ENCODE peak calls at places on chromosomes 11 and 22, in ten cellular contexts. One of them, this sample, is unnamed.

GRCh38 chr22:43867839-43868652 is 5.7 kb upstream of the SULT4A1 start:
- DNase-seq in cardiac muscle cell: peak
- DNase-seq in fibroblast of lung: peak
- DNase-seq in fibroblast of mammary gland: peak
- DNase-seq in CD8-positive, alpha-beta T cell: peak
- DNase-seq in fibroblast of pulmonary artery: peak
- DNase-seq in heart left ventricle: peak
- DNase-seq in brain microvascular endothelial cell: peak
- DNase-seq in astrocyte of the cerebellum: peak
- DNase-seq in body of pancreas: peak
- DNase-seq in this sample: peak

GRCh38 chr22:22161924-22162851 is 82.4 kb upstream of the VPREB1 start:
- DNase-seq in fibroblast of lung: no peak
- DNase-seq in fibroblast of mammary gland: no peak
- DNase-seq in fibroblast of pulmonary artery: no peak
- DNase-seq in cardiac muscle cell: no peak
- DNase-seq in brain microvascular endothelial cell: no peak
- DNase-seq in astrocyte of the cerebellum: no peak
- DNase-seq in heart left ventricle: no peak
- DNase-seq in CD8-positive, alpha-beta T cell: no peak
- DNase-seq in body of pancreas: no peak
- DNase-seq in this sample: no peak

GRCh38 chr11:12215192-12215591 is 104.8 kb downstream of the MICAL2 start:
- DNase-seq in fibroblast of mammary gland: no peak
- DNase-seq in body of pancreas: no peak
- DNase-seq in brain microvascular endothelial cell: no peak
- DNase-seq in astrocyte of the cerebellum: no peak
- DNase-seq in fibroblast of lung: no peak
- DNase-seq in fibroblast of pulmonary artery: no peak
- DNase-seq in heart left ventricle: no peak
- DNase-seq in cardiac muscle cell: no peak
- DNase-seq in CD8-positive, alpha-beta T cell: no peak
- DNase-seq in this sample: no peak

GRCh38 chr11:47587733-47588326 is 1.4 kb downstream of the FAM180B start:
- DNase-seq in brain microvascular endothelial cell: no peak
- DNase-seq in fibroblast of lung: no peak
- DNase-seq in body of pancreas: no peak
- DNase-seq in astrocyte of the cerebellum: no peak
- DNase-seq in fibroblast of pulmonary artery: no peak
- DNase-seq in heart left ventricle: peak
- DNase-seq in fibroblast of mammary gland: no peak
- DNase-seq in cardiac muscle cell: no peak
- DNase-seq in CD8-positive, alpha-beta T cell: no peak
- DNase-seq in this sample: no peak

GRCh38 chr22:18056802-18057474 is 20.9 kb upstream of the PEX26 start:
- DNase-seq in fibroblast of mammary gland: no peak
- DNase-seq in heart left ventricle: no peak
- DNase-seq in cardiac muscle cell: no peak
- DNase-seq in fibroblast of pulmonary artery: no peak
- DNase-seq in brain microvascular endothelial cell: no peak
- DNase-seq in fibroblast of lung: no peak
- DNase-seq in astrocyte of the cerebellum: no peak
- DNase-seq in CD8-positive, alpha-beta T cell: no peak
- DNase-seq in body of pancreas: no peak
- DNase-seq in this sample: no peak

GRCh38 chr11:67545280-67545679 is 22.0 kb upstream of the CABP2 start:
- DNase-seq in CD8-positive, alpha-beta T cell: no peak
- DNase-seq in fibroblast of pulmonary artery: no peak
- DNase-seq in fibroblast of lung: no peak
- DNase-seq in body of pancreas: peak
- DNase-seq in cardiac muscle cell: peak
- DNase-seq in brain microvascular endothelial cell: no peak
- DNase-seq in astrocyte of the cerebellum: no peak
- DNase-seq in fibroblast of mammary gland: no peak
- DNase-seq in heart left ventricle: peak
- DNase-seq in this sample: no peak

GRCh38 chr11:1861435-1862411 is 8.8 kb downstream of the LSP1 start:
- DNase-seq in fibroblast of mammary gland: no peak
- DNase-seq in fibroblast of lung: no peak
- DNase-seq in fibroblast of pulmonary artery: no peak
- DNase-seq in brain microvascular endothelial cell: no peak
- DNase-seq in body of pancreas: no peak
- DNase-seq in CD8-positive, alpha-beta T cell: no peak
- DNase-seq in cardiac muscle cell: no peak
- DNase-seq in astrocyte of the cerebellum: no peak
- DNase-seq in heart left ventricle: no peak
- DNase-seq in this sample: no peak

GRCh38 chr22:36954251-36955014 is 41.0 kb downstream of the CSF2RB start:
- DNase-seq in fibroblast of mammary gland: no peak
- DNase-seq in body of pancreas: no peak
- DNase-seq in fibroblast of lung: no peak
- DNase-seq in fibroblast of pulmonary artery: no peak
- DNase-seq in astrocyte of the cerebellum: no peak
- DNase-seq in brain microvascular endothelial cell: no peak
- DNase-seq in cardiac muscle cell: no peak
- DNase-seq in heart left ventricle: no peak
- DNase-seq in CD8-positive, alpha-beta T cell: no peak
- DNase-seq in this sample: no peak

GRCh38 chr11:64009234-64009633 is 23.0 kb downstream of the OTUB1 start:
- DNase-seq in fibroblast of lung: no peak
- DNase-seq in fibroblast of pulmonary artery: no peak
- DNase-seq in astrocyte of the cerebellum: no peak
- DNase-seq in cardiac muscle cell: no peak
- DNase-seq in CD8-positive, alpha-beta T cell: no peak
- DNase-seq in brain microvascular endothelial cell: no peak
- DNase-seq in fibroblast of mammary gland: no peak
- DNase-seq in body of pancreas: no peak
- DNase-seq in heart left ventricle: no peak
- DNase-seq in this sample: no peak

GRCh38 chr11:64006468-64006867 is 20.2 kb downstream of the OTUB1 start:
- DNase-seq in brain microvascular endothelial cell: no peak
- DNase-seq in fibroblast of lung: no peak
- DNase-seq in body of pancreas: no peak
- DNase-seq in fibroblast of pulmonary artery: no peak
- DNase-seq in fibroblast of mammary gland: no peak
- DNase-seq in astrocyte of the cerebellum: no peak
- DNase-seq in heart left ventricle: no peak
- DNase-seq in cardiac muscle cell: no peak
- DNase-seq in CD8-positive, alpha-beta T cell: no peak
- DNase-seq in this sample: no peak

GRCh38 chr11:64008283-64008931 is 22.2 kb downstream of the OTUB1 start:
- DNase-seq in fibroblast of pulmonary artery: no peak
- DNase-seq in brain microvascular endothelial cell: no peak
- DNase-seq in CD8-positive, alpha-beta T cell: no peak
- DNase-seq in cardiac muscle cell: no peak
- DNase-seq in astrocyte of the cerebellum: no peak
- DNase-seq in fibroblast of lung: no peak
- DNase-seq in body of pancreas: no peak
- DNase-seq in heart left ventricle: no peak
- DNase-seq in fibroblast of mammary gland: no peak
- DNase-seq in this sample: no peak

GRCh38 chr11:64007160-64007628 is 21.0 kb downstream of the OTUB1 start:
- DNase-seq in astrocyte of the cerebellum: no peak
- DNase-seq in body of pancreas: no peak
- DNase-seq in heart left ventricle: no peak
- DNase-seq in fibroblast of pulmonary artery: peak
- DNase-seq in fibroblast of lung: peak
- DNase-seq in fibroblast of mammary gland: peak
- DNase-seq in CD8-positive, alpha-beta T cell: no peak
- DNase-seq in cardiac muscle cell: peak
- DNase-seq in brain microvascular endothelial cell: no peak
- DNase-seq in this sample: peak

GRCh38 chr11:64007629-64008282 is 21.5 kb downstream of the OTUB1 start:
- DNase-seq in fibroblast of pulmonary artery: peak
- DNase-seq in fibroblast of lung: peak
- DNase-seq in heart left ventricle: peak
- DNase-seq in astrocyte of the cerebellum: no peak
- DNase-seq in brain microvascular endothelial cell: no peak
- DNase-seq in fibroblast of mammary gland: peak
- DNase-seq in body of pancreas: peak
- DNase-seq in cardiac muscle cell: peak
- DNase-seq in CD8-positive, alpha-beta T cell: no peak
- DNase-seq in this sample: peak
- TF ChIP-seq CTCF in fibroblast of pulmonary artery: peak
- TF ChIP-seq CTCF in fibroblast of lung: peak
- TF ChIP-seq CTCF in heart left ventricle: peak
- TF ChIP-seq CTCF in astrocyte of the cerebellum: peak
- TF ChIP-seq CTCF in brain microvascular endothelial cell: peak
- TF ChIP-seq CTCF in fibroblast of mammary gland: no peak
- TF ChIP-seq CTCF in body of pancreas: peak
- TF ChIP-seq CTCF in cardiac muscle cell: peak
- TF ChIP-seq CTCF in CD8-positive, alpha-beta T cell: no peak
- TF ChIP-seq CTCF in this sample: peak

DNA sequence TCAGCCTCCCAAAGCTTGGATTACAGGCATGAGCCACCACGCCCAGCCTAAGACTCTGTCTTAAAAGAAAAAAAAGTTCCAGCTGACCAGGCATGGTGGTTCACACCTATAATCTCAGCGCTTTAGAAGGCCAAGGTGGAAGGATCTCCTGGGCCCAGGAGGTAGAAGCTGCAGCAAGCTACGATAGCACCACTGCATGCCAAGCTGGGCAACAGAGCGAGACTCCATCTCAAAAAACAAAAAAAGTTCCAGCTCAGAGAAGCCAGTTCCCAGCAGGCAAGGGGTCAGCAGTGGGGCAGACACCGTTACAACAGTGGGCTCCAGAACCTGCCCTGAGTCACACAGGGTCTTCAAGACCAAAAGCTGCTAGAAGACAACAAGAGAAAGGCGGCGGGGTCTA is 3.3 kb downstream of the TMEM184B start:
- DNase-seq in astrocyte of the cerebellum: no peak
- DNase-seq in cardiac muscle cell: no peak
- DNase-seq in heart left ventricle: no peak
- DNase-seq in fibroblast of mammary gland: no peak
- DNase-seq in CD8-positive, alpha-beta T cell: no peak
- DNase-seq in body of pancreas: no peak
- DNase-seq in brain microvascular endothelial cell: no peak
- DNase-seq in fibroblast of pulmonary artery: no peak
- DNase-seq in fibroblast of lung: no peak
- DNase-seq in this sample: no peak
- H3K4me3 ChIP-seq in astrocyte of the cerebellum: no peak
- H3K4me3 ChIP-seq in cardiac muscle cell: no peak
- H3K4me3 ChIP-seq in heart left ventricle: no peak
- H3K4me3 ChIP-seq in fibroblast of mammary gland: no peak
- H3K4me3 ChIP-seq in CD8-positive, alpha-beta T cell: no peak
- H3K4me3 ChIP-seq in body of pancreas: no peak
- H3K4me3 ChIP-seq in brain microvascular endothelial cell: no peak
- H3K4me3 ChIP-seq in fibroblast of pulmonary artery: no peak
- H3K4me3 ChIP-seq in fibroblast of lung: no peak
- H3K4me3 ChIP-seq in this sample: no peak

GRCh38 chr11:71369411-71369810 is 78.8 kb downstream of the DHCR7 start:
- DNase-seq in heart left ventricle: no peak
- DNase-seq in brain microvascular endothelial cell: no peak
- DNase-seq in cardiac muscle cell: no peak
- DNase-seq in fibroblast of mammary gland: no peak
- DNase-seq in body of pancreas: no peak
- DNase-seq in CD8-positive, alpha-beta T cell: no peak
- DNase-seq in astrocyte of the cerebellum: no peak
- DNase-seq in fibroblast of pulmonary artery: no peak
- DNase-seq in fibroblast of lung: no peak
- DNase-seq in this sample: no peak

GRCh38 chr11:71371674-71372069 is 76.5 kb downstream of the DHCR7 start:
- DNase-seq in body of pancreas: no peak
- DNase-seq in fibroblast of mammary gland: no peak
- DNase-seq in fibroblast of lung: no peak
- DNase-seq in astrocyte of the cerebellum: no peak
- DNase-seq in cardiac muscle cell: no peak
- DNase-seq in heart left ventricle: no peak
- DNase-seq in fibroblast of pulmonary artery: no peak
- DNase-seq in CD8-positive, alpha-beta T cell: no peak
- DNase-seq in brain microvascular endothelial cell: no peak
- DNase-seq in this sample: no peak

GRCh38 chr11:71372693-71373657 is 75.2 kb downstream of the DHCR7 start:
- DNase-seq in CD8-positive, alpha-beta T cell: no peak
- DNase-seq in cardiac muscle cell: peak
- DNase-seq in fibroblast of pulmonary artery: peak
- DNase-seq in astrocyte of the cerebellum: peak
- DNase-seq in fibroblast of lung: peak
- DNase-seq in fibroblast of mammary gland: peak
- DNase-seq in heart left ventricle: no peak
- DNase-seq in body of pancreas: no peak
- DNase-seq in brain microvascular endothelial cell: peak
- DNase-seq in this sample: peak

GRCh38 chr11:71370020-71370747 is 78.0 kb downstream of the DHCR7 start:
- DNase-seq in heart left ventricle: no peak
- DNase-seq in fibroblast of pulmonary artery: no peak
- DNase-seq in body of pancreas: no peak
- DNase-seq in brain microvascular endothelial cell: no peak
- DNase-seq in fibroblast of lung: no peak
- DNase-seq in astrocyte of the cerebellum: no peak
- DNase-seq in fibroblast of mammary gland: no peak
- DNase-seq in cardiac muscle cell: no peak
- DNase-seq in CD8-positive, alpha-beta T cell: no peak
- DNase-seq in this sample: no peak

GRCh38 chr11:71370895-71371673 is 77.1 kb downstream of the DHCR7 start:
- DNase-seq in fibroblast of pulmonary artery: no peak
- DNase-seq in fibroblast of lung: no peak
- DNase-seq in fibroblast of mammary gland: no peak
- DNase-seq in cardiac muscle cell: no peak
- DNase-seq in body of pancreas: no peak
- DNase-seq in CD8-positive, alpha-beta T cell: no peak
- DNase-seq in heart left ventricle: no peak
- DNase-seq in astrocyte of the cerebellum: no peak
- DNase-seq in brain microvascular endothelial cell: no peak
- DNase-seq in this sample: no peak
- TF ChIP-seq CTCF in fibroblast of pulmonary artery: no peak
- TF ChIP-seq CTCF in fibroblast of lung: no peak
- TF ChIP-seq CTCF in fibroblast of mammary gland: no peak
- TF ChIP-seq CTCF in cardiac muscle cell: no peak
- TF ChIP-seq CTCF in body of pancreas: no peak
- TF ChIP-seq CTCF in CD8-positive, alpha-beta T cell: no peak
- TF ChIP-seq CTCF in heart left ventricle: no peak
- TF ChIP-seq CTCF in astrocyte of the cerebellum: no peak
- TF ChIP-seq CTCF in brain microvascular endothelial cell: no peak
- TF ChIP-seq CTCF in this sample: no peak

GRCh38 chr22:46084376-46084775 is 66.0 kb upstream of the PPARA start:
- DNase-seq in heart left ventricle: peak
- DNase-seq in cardiac muscle cell: no peak
- DNase-seq in fibroblast of pulmonary artery: no peak
- DNase-seq in astrocyte of the cerebellum: no peak
- DNase-seq in CD8-positive, alpha-beta T cell: no peak
- DNase-seq in fibroblast of lung: no peak
- DNase-seq in fibroblast of mammary gland: no peak
- DNase-seq in body of pancreas: no peak
- DNase-seq in brain microvascular endothelial cell: no peak
- DNase-seq in this sample: no peak

GRCh38 chr22:46083383-46084350 is 66.7 kb upstream of the PPARA start:
- DNase-seq in fibroblast of lung: no peak
- DNase-seq in fibroblast of pulmonary artery: no peak
- DNase-seq in heart left ventricle: peak
- DNase-seq in astrocyte of the cerebellum: no peak
- DNase-seq in body of pancreas: peak
- DNase-seq in fibroblast of mammary gland: no peak
- DNase-seq in cardiac muscle cell: no peak
- DNase-seq in CD8-positive, alpha-beta T cell: no peak
- DNase-seq in brain microvascular endothelial cell: no peak
- DNase-seq in this sample: no peak

GRCh38 chr22:46085831-46086576 is 64.3 kb upstream of the PPARA start:
- DNase-seq in fibroblast of mammary gland: peak
- DNase-seq in body of pancreas: peak
- DNase-seq in CD8-positive, alpha-beta T cell: no peak
- DNase-seq in astrocyte of the cerebellum: no peak
- DNase-seq in cardiac muscle cell: no peak
- DNase-seq in fibroblast of pulmonary artery: peak
- DNase-seq in fibroblast of lung: peak
- DNase-seq in heart left ventricle: peak
- DNase-seq in brain microvascular endothelial cell: no peak
- DNase-seq in this sample: peak

GRCh38 chr22:46086577-46087335 is 63.6 kb upstream of the PPARA start:
- DNase-seq in fibroblast of pulmonary artery: no peak
- DNase-seq in astrocyte of the cerebellum: no peak
- DNase-seq in body of pancreas: peak
- DNase-seq in brain microvascular endothelial cell: no peak
- DNase-seq in heart left ventricle: peak
- DNase-seq in fibroblast of mammary gland: peak
- DNase-seq in fibroblast of lung: no peak
- DNase-seq in cardiac muscle cell: no peak
- DNase-seq in CD8-positive, alpha-beta T cell: no peak
- DNase-seq in this sample: peak

GRCh38 chr22:46084943-46085830 is 65.1 kb upstream of the PPARA start:
- DNase-seq in fibroblast of lung: no peak
- DNase-seq in cardiac muscle cell: no peak
- DNase-seq in CD8-positive, alpha-beta T cell: no peak
- DNase-seq in fibroblast of mammary gland: peak
- DNase-seq in brain microvascular endothelial cell: no peak
- DNase-seq in astrocyte of the cerebellum: peak
- DNase-seq in fibroblast of pulmonary artery: no peak
- DNase-seq in body of pancreas: peak
- DNase-seq in heart left ventricle: peak
- DNase-seq in this sample: peak
- H3K4me3 ChIP-seq in fibroblast of lung: peak
- H3K4me3 ChIP-seq in cardiac muscle cell: no peak
- H3K4me3 ChIP-seq in CD8-positive, alpha-beta T cell: no peak
- H3K4me3 ChIP-seq in fibroblast of mammary gland: peak
- H3K4me3 ChIP-seq in brain microvascular endothelial cell: peak
- H3K4me3 ChIP-seq in astrocyte of the cerebellum: peak
- H3K4me3 ChIP-seq in fibroblast of pulmonary artery: no peak
- H3K4me3 ChIP-seq in body of pancreas: no peak
- H3K4me3 ChIP-seq in heart left ventricle: peak
- H3K4me3 ChIP-seq in this sample: peak

This sample was measured in cardiac fibroblast.